ENCODE peak calls at places on chromosomes 16 and 17, in eight cellular contexts. One of them, this sample, is unnamed.

GRCh38 chr17:50668025-50668837 is 33.5 kb downstream of the ABCC3 start:
- DNase-seq in heart right ventricle: no peak
- DNase-seq in tibial nerve: no peak
- DNase-seq in Peyer's patch: no peak
- DNase-seq in GM23248: peak
- DNase-seq in thoracic aorta: no peak
- DNase-seq in A549: peak
- DNase-seq in fibroblast of lung: peak
- DNase-seq in this sample: no peak

GRCh38 chr16:745739-746138 is 4.9 kb upstream of the CIAO3 start:
- DNase-seq in heart right ventricle: no peak
- DNase-seq in tibial nerve: no peak
- DNase-seq in Peyer's patch: no peak
- DNase-seq in GM23248: no peak
- DNase-seq in thoracic aorta: no peak
- DNase-seq in A549: peak
- DNase-seq in fibroblast of lung: no peak
- DNase-seq in this sample: no peak

GRCh38 chr16:66911112-66911511 is 7.6 kb downstream of the CDH16 start:
- DNase-seq in heart right ventricle: no peak
- DNase-seq in tibial nerve: no peak
- DNase-seq in Peyer's patch: no peak
- DNase-seq in GM23248: peak
- DNase-seq in thoracic aorta: no peak
- DNase-seq in A549: no peak
- DNase-seq in fibroblast of lung: no peak
- DNase-seq in this sample: no peak

GRCh38 chr16:12611006-12611477 is 192.6 kb downstream of the CPPED1 start:
- DNase-seq in heart right ventricle: no peak
- DNase-seq in tibial nerve: no peak
- DNase-seq in Peyer's patch: no peak
- DNase-seq in GM23248: no peak
- DNase-seq in thoracic aorta: no peak
- DNase-seq in A549: no peak
- DNase-seq in fibroblast of lung: peak
- DNase-seq in this sample: no peak

GRCh38 chr16:17749706-17750105 is 278.9 kb upstream of the XYLT1 start:
- DNase-seq in heart right ventricle: no peak
- DNase-seq in tibial nerve: no peak
- DNase-seq in Peyer's patch: no peak
- DNase-seq in GM23248: no peak
- DNase-seq in thoracic aorta: no peak
- DNase-seq in A549: no peak
- DNase-seq in fibroblast of lung: no peak
- DNase-seq in this sample: no peak

GRCh38 chr17:33709881-33710280 is 416.8 kb upstream of the ASIC2 start:
- DNase-seq in heart right ventricle: no peak
- DNase-seq in tibial nerve: no peak
- DNase-seq in Peyer's patch: no peak
- DNase-seq in GM23248: no peak
- DNase-seq in thoracic aorta: no peak
- DNase-seq in A549: no peak
- DNase-seq in fibroblast of lung: no peak
- DNase-seq in this sample: no peak

GRCh38 chr17:48510761-48511604 is 19.8 kb downstream of the HOXB1 start:
- DNase-seq in heart right ventricle: no peak
- DNase-seq in tibial nerve: no peak
- DNase-seq in Peyer's patch: no peak
- DNase-seq in GM23248: peak
- DNase-seq in thoracic aorta: no peak
- DNase-seq in A549: no peak
- DNase-seq in fibroblast of lung: peak
- DNase-seq in this sample: peak

GRCh38 chr16:88331989-88332920 is 50.5 kb upstream of the ZNF469 start:
- DNase-seq in heart right ventricle: no peak
- DNase-seq in tibial nerve: peak
- DNase-seq in Peyer's patch: no peak
- DNase-seq in GM23248: peak
- DNase-seq in thoracic aorta: peak
- DNase-seq in A549: peak
- DNase-seq in fibroblast of lung: peak
- DNase-seq in this sample: no peak

GRCh38 chr16:48811478-48811877 is 201.5 kb upstream of the N4BP1 start:
- DNase-seq in heart right ventricle: no peak
- DNase-seq in tibial nerve: no peak
- DNase-seq in Peyer's patch: no peak
- DNase-seq in GM23248: no peak
- DNase-seq in thoracic aorta: no peak
- DNase-seq in A549: no peak
- DNase-seq in fibroblast of lung: no peak
- DNase-seq in this sample: no peak

GRCh38 chr16:29745126-29745852 is 501 bp downstream of the C16orf54 start:
- DNase-seq in heart right ventricle: no peak
- DNase-seq in tibial nerve: no peak
- DNase-seq in Peyer's patch: peak
- DNase-seq in GM23248: no peak
- DNase-seq in thoracic aorta: no peak
- DNase-seq in A549: no peak
- DNase-seq in fibroblast of lung: no peak
- DNase-seq in this sample: peak

GRCh38 chr17:57929392-57929791 is 25.8 kb downstream of the CUEDC1 start:
- DNase-seq in heart right ventricle: no peak
- DNase-seq in tibial nerve: no peak
- DNase-seq in Peyer's patch: no peak
- DNase-seq in GM23248: no peak
- DNase-seq in thoracic aorta: no peak
- DNase-seq in A549: no peak
- DNase-seq in fibroblast of lung: no peak
- DNase-seq in this sample: no peak

GRCh38 chr16:90043526-90043925 is 24.3 kb upstream of the DBNDD1 start:
- DNase-seq in heart right ventricle: no peak
- DNase-seq in tibial nerve: no peak
- DNase-seq in Peyer's patch: no peak
- DNase-seq in GM23248: no peak
- DNase-seq in thoracic aorta: no peak
- DNase-seq in A549: no peak
- DNase-seq in fibroblast of lung: no peak
- DNase-seq in this sample: no peak

GRCh38 chr16:50479771-50480170 is 68.4 kb upstream of the NKD1 start:
- DNase-seq in heart right ventricle: no peak
- DNase-seq in tibial nerve: no peak
- DNase-seq in Peyer's patch: no peak
- DNase-seq in GM23248: no peak
- DNase-seq in thoracic aorta: no peak
- DNase-seq in A549: no peak
- DNase-seq in fibroblast of lung: no peak
- DNase-seq in this sample: no peak

GRCh38 chr17:77266891-77267341 is 126.1 kb downstream of the SEC14L1 start:
- DNase-seq in heart right ventricle: no peak
- DNase-seq in tibial nerve: no peak
- DNase-seq in Peyer's patch: no peak
- DNase-seq in GM23248: peak
- DNase-seq in thoracic aorta: no peak
- DNase-seq in A549: no peak
- DNase-seq in fibroblast of lung: no peak
- DNase-seq in this sample: no peak

GRCh38 chr16:25950586-25951201 is 258.9 kb downstream of the HS3ST4 start:
- DNase-seq in heart right ventricle: no peak
- DNase-seq in tibial nerve: no peak
- DNase-seq in Peyer's patch: no peak
- DNase-seq in GM23248: no peak
- DNase-seq in thoracic aorta: no peak
- DNase-seq in A549: no peak
- DNase-seq in fibroblast of lung: no peak
- DNase-seq in this sample: no peak

GRCh38 chr17:20925091-20925490 is 117.7 kb downstream of the USP22 start:
- DNase-seq in heart right ventricle: no peak
- DNase-seq in tibial nerve: no peak
- DNase-seq in Peyer's patch: no peak
- DNase-seq in GM23248: peak
- DNase-seq in thoracic aorta: no peak
- DNase-seq in A549: no peak
- DNase-seq in fibroblast of lung: no peak
- DNase-seq in this sample: no peak

GRCh38 chr17:867896-868489 is 85.8 kb downstream of the MRM3 start:
- DNase-seq in heart right ventricle: no peak
- DNase-seq in tibial nerve: no peak
- DNase-seq in Peyer's patch: no peak
- DNase-seq in GM23248: no peak
- DNase-seq in thoracic aorta: no peak
- DNase-seq in A549: peak
- DNase-seq in fibroblast of lung: no peak
- DNase-seq in this sample: no peak

GRCh38 chr16:84941916-84942315 is 69.4 kb downstream of the ZDHHC7 start:
- DNase-seq in heart right ventricle: no peak
- DNase-seq in tibial nerve: no peak
- DNase-seq in Peyer's patch: no peak
- DNase-seq in GM23248: peak
- DNase-seq in thoracic aorta: no peak
- DNase-seq in A549: no peak
- DNase-seq in fibroblast of lung: peak
- DNase-seq in this sample: no peak

DNA sequence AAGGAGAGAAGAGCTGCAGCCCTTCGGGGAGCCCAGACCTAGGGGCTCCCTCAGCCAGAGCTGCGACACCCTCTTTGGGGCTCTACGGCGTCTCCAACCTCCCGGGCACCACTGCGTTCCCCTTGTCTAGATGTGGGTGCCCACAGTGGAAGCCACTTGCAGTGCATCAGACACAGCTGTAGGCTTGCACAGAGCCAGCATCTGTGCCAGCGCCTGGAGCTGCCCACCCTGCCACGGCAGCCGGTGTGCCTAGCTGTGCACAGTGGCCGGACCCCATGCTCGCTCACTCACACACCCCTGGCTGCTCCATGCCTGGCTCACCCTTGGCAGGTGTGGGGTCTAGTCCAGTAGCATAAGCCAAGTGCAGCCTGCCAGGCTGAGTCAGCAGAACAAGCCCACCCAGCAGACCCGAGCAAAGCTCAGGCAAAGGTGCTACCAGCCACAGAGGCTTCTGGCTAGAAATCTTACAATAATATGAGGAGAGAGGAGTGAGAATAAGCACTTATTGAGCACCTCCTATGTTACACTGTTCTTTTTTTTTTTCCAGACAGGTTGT is 12.9 kb upstream of the KDM8 start:
- DNase-seq in heart right ventricle: no peak
- DNase-seq in tibial nerve: no peak
- DNase-seq in Peyer's patch: no peak
- DNase-seq in GM23248: no peak
- DNase-seq in thoracic aorta: no peak
- DNase-seq in A549: no peak
- DNase-seq in fibroblast of lung: no peak
- DNase-seq in this sample: no peak
- H3K27ac ChIP-seq in heart right ventricle: no peak
- H3K27ac ChIP-seq in tibial nerve: no peak
- H3K27ac ChIP-seq in Peyer's patch: no peak
- H3K27ac ChIP-seq in GM23248: no peak
- H3K27ac ChIP-seq in thoracic aorta: no peak
- H3K27ac ChIP-seq in A549: no peak
- H3K27ac ChIP-seq in fibroblast of lung: no peak
- H3K27ac ChIP-seq in this sample: no peak

GRCh38 chr17:72392056-72393010 is 271.5 kb downstream of the SOX9 start:
- DNase-seq in heart right ventricle: no peak
- DNase-seq in tibial nerve: no peak
- DNase-seq in Peyer's patch: no peak
- DNase-seq in GM23248: peak
- DNase-seq in thoracic aorta: no peak
- DNase-seq in A549: no peak
- DNase-seq in fibroblast of lung: peak
- DNase-seq in this sample: no peak

GRCh38 chr17:72387969-72388368 is 267.1 kb downstream of the SOX9 start:
- DNase-seq in heart right ventricle: no peak
- DNase-seq in tibial nerve: no peak
- DNase-seq in Peyer's patch: no peak
- DNase-seq in GM23248: no peak
- DNase-seq in thoracic aorta: no peak
- DNase-seq in A549: no peak
- DNase-seq in fibroblast of lung: no peak
- DNase-seq in this sample: no peak

GRCh38 chr17:72393553-72393952 is 272.7 kb downstream of the SOX9 start:
- DNase-seq in heart right ventricle: no peak
- DNase-seq in tibial nerve: no peak
- DNase-seq in Peyer's patch: no peak
- DNase-seq in GM23248: peak
- DNase-seq in thoracic aorta: no peak
- DNase-seq in A549: peak
- DNase-seq in fibroblast of lung: peak
- DNase-seq in this sample: no peak

GRCh38 chr17:72388765-72389473 is 268.1 kb downstream of the SOX9 start:
- DNase-seq in heart right ventricle: no peak
- DNase-seq in tibial nerve: no peak
- DNase-seq in Peyer's patch: no peak
- DNase-seq in GM23248: no peak
- DNase-seq in thoracic aorta: no peak
- DNase-seq in A549: peak
- DNase-seq in fibroblast of lung: peak
- DNase-seq in this sample: no peak

GRCh38 chr17:72390675-72391501 is 270.1 kb downstream of the SOX9 start:
- DNase-seq in heart right ventricle: no peak
- DNase-seq in tibial nerve: no peak
- DNase-seq in Peyer's patch: no peak
- DNase-seq in GM23248: peak
- DNase-seq in thoracic aorta: no peak
- DNase-seq in A549: no peak
- DNase-seq in fibroblast of lung: peak
- DNase-seq in this sample: no peak
- H3K27ac ChIP-seq in heart right ventricle: no peak
- H3K27ac ChIP-seq in tibial nerve: no peak
- H3K27ac ChIP-seq in Peyer's patch: no peak
- H3K27ac ChIP-seq in GM23248: no peak
- H3K27ac ChIP-seq in thoracic aorta: no peak
- H3K27ac ChIP-seq in A549: peak
- H3K27ac ChIP-seq in fibroblast of lung: peak
- H3K27ac ChIP-seq in this sample: no peak

GRCh38 chr17:45264988-45265387 is 3.1 kb upstream of the SPATA32 start:
- DNase-seq in heart right ventricle: no peak
- DNase-seq in tibial nerve: no peak
- DNase-seq in Peyer's patch: no peak
- DNase-seq in GM23248: no peak
- DNase-seq in thoracic aorta: no peak
- DNase-seq in A549: no peak
- DNase-seq in fibroblast of lung: no peak
- DNase-seq in this sample: no peak
- H3K27ac ChIP-seq in heart right ventricle: no peak
- H3K27ac ChIP-seq in tibial nerve: no peak
- H3K27ac ChIP-seq in Peyer's patch: peak
- H3K27ac ChIP-seq in GM23248: no peak
- H3K27ac ChIP-seq in thoracic aorta: no peak
- H3K27ac ChIP-seq in A549: peak
- H3K27ac ChIP-seq in fibroblast of lung: no peak
- H3K27ac ChIP-seq in this sample: no peak

DNA sequence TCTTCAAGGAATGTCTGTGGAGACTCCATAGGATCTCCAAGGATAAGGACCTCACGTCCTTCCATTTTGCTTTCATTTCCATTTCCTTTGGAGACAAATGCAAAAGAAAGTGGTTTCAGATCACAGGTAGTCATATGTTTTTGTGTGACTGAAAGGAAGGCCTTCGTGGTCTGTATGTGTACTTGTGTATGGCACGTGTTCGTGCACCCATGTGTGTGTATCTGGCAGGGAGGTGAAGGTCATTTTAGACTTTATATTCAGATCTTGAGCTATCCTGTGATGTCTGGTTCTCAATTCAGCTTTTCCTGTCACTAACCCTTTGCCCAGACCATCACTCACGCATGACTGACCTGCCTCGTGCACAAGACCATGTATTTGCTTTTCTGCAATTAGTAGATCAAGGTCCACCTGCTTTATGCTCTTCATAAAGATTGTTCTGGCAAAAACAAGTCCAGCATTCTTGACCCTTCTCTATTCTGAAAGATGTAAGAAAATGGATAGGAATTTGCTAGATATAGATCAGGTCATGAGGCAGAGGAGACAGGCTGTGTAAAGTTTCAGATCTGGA is 139.7 kb upstream of the MAF start:
- DNase-seq in heart right ventricle: no peak
- DNase-seq in tibial nerve: no peak
- DNase-seq in Peyer's patch: no peak
- DNase-seq in GM23248: no peak
- DNase-seq in thoracic aorta: no peak
- DNase-seq in A549: no peak
- DNase-seq in fibroblast of lung: no peak
- DNase-seq in this sample: no peak
- H3K27ac ChIP-seq in heart right ventricle: no peak
- H3K27ac ChIP-seq in tibial nerve: no peak
- H3K27ac ChIP-seq in Peyer's patch: no peak
- H3K27ac ChIP-seq in GM23248: no peak
- H3K27ac ChIP-seq in thoracic aorta: no peak
- H3K27ac ChIP-seq in A549: no peak
- H3K27ac ChIP-seq in fibroblast of lung: no peak
- H3K27ac ChIP-seq in this sample: no peak

This sample was measured in CD4-positive, alpha-beta T cell.